ENCODE peak calls at places on chromosomes 5 and 9, in five cellular contexts. K is IMR-90, J is A549, W is K562, X is GM12878. D is an unnamed sample.

GRCh38 chr9:121359358-121360294 is 10.4 kb downstream of the STOM start:
- DNase-seq in K (no peak), J (no peak), W (no peak), X (no peak), D (no peak)

GRCh38 chr5:98069876-98070512 is 703.5 kb upstream of the RGMB start:
- DNase-seq in K (peak), J (no peak), W (no peak), X (no peak), D (no peak)

GRCh38 chr9:36074870-36075532 is 38.3 kb downstream of the RECK start:
- DNase-seq in K (peak), J (no peak), W (no peak), X (no peak), D (peak)

GRCh38 chr9:96417051-96417586 is 1.1 kb downstream of the ZNF367 start:
- DNase-seq in K (peak), J (peak), W (peak), X (peak), D (peak)

GRCh38 chr9:113492343-113493079 is 29.0 kb downstream of the RGS3 start:
- DNase-seq in K (peak), J (no peak), W (no peak), X (no peak), D (no peak)

GRCh38 chr5:6582507-6583048 is 50.3 kb downstream of the NSUN2 start:
- DNase-seq in K (no peak), J (no peak), W (no peak), X (no peak), D (no peak)

GRCh38 chr9:93216072-93216364 is 32.1 kb downstream of the WNK2 start:
- DNase-seq in K (no peak), J (no peak), W (no peak), X (no peak), D (peak)

GRCh38 chr5:152332696-152333095 is 72.4 kb downstream of the NMUR2 start:
- DNase-seq in K (no peak), J (no peak), W (no peak), X (no peak), D (no peak)

GRCh38 chr5:33854733-33855151 is 37.0 kb downstream of the ADAMTS12 start:
- DNase-seq in K (peak), J (no peak), W (no peak), X (no peak), D (no peak)

GRCh38 chr5:147822686-147823491 is 8.6 kb downstream of the SPINK1 start:
- DNase-seq in K (peak), J (peak), W (peak), X (peak), D (peak)

GRCh38 chr9:119313846-119314245 is 55.4 kb downstream of the BRINP1 start:
- DNase-seq in K (no peak), J (no peak), W (no peak), X (no peak), D (no peak)
- TF ChIP-seq RCOR1 in K (no peak), J (no peak), W (no peak), X (no peak), D (no peak)

GRCh38 chr5:14574124-14574523 is 7.5 kb upstream of the OTULINL start:
- DNase-seq in K (no peak), J (no peak), W (no peak), X (no peak), D (no peak)
- TF ChIP-seq RCOR1 in K (no peak), J (no peak), W (no peak), X (no peak), D (no peak)

DNA sequence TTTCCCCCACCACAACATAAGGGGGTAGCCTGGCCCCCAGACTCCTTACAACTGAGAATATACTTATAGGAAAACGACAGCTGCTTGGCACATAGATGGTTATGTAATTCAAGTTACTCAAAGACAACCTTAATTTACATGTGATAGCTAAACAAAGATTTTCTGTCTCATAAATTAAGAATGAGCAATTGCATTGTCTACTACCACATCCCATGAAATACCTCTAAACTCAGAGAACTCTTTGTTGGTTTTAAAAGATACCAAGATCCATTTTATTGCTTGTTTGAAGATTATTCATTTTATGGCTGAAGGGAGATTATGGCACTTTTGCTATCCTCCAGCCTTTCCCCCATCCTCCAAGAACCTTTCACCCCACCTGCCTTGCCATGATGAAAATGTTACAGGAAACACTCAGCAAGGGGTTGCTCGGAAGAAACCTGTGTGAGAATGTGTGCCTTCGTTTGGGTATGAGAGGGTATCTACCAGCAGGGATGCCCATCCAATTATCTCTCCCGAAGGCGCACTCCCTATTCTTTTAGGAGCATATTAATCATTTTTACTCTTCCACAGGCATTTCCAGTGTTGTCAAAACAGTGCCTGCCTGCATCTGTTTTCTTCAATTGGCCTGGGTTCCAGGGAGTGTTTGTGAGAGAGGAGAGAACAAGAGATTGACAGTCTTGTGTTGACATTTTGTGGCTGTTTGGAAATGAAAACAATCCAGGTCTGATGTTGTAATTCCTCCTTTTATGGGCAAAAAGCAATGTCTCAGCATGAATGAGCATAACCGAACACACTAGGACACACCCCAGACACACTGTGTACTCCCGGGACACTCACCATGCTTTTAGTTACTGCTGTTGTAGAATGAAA is 208.0 kb upstream of the ANKRD55 start:
- DNase-seq in K (peak), J (peak), W (no peak), X (no peak), D (no peak)
- TF ChIP-seq RCOR1 in K (no peak), J (no peak), W (no peak), X (no peak), D (no peak)

GRCh38 chr5:172666251-172666650 is 25.2 kb downstream of the NEURL1B start:
- DNase-seq in K (peak), J (no peak), W (peak), X (no peak), D (no peak)
- TF ChIP-seq RCOR1 in K (no peak), J (no peak), W (no peak), X (no peak), D (no peak)

DNA sequence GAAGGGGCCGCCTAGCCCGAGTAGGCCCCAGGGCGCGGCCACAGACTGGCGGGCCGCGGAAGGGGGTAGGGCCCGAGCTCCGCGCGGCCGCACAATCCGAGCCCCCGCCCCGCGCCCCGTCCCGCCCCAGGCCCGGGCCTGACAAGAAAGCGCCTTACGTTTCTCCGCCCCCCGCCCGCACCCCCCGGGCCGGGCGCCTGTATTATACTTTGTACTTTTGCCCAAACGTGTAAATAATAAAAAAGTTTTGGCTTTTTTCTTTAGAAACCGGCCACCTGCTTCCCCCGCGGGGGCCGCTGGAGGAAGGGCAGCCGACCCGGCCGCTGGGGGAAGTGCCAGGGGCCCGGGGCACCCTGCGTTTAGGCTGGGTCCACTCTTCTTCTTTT is 2.6 kb downstream of the TLX3 start:
- DNase-seq in K (no peak), J (no peak), W (no peak), X (no peak), D (no peak)
- TF ChIP-seq RCOR1 in K (no peak), J (no peak), W (no peak), X (no peak), D (no peak)